ENCODE peak calls at places on chromosomes 7 and 10, in five cellular contexts. G, U, L, T and N are unnamed samples.
A peak's percentile ranks its signal among the peaks of the same experiment; 100 is the strongest.

GRCh38 chr10:18332048-18332447 is 191.8 kb downstream of the CACNB2 start:
- DNase-seq in G (no peak), U (no peak), L (no peak), T (no peak), N (no peak)

GRCh38 chr7:33423646-33424020 is 294.3 kb downstream of the BBS9 start:
- DNase-seq in G (peak; percentile 40), L (no peak), U (no peak), T (peak; percentile 51), N (peak; percentile 14)

GRCh38 chr10:21889477-21890275 is 113.9 kb downstream of the DNAJC1 start:
- DNase-seq in U (no peak), G (no peak), T (no peak), L (no peak), N (no peak)

GRCh38 chr10:43217563-43218205 is 49.2 kb downstream of the RASGEF1A start:
- DNase-seq in U (no peak), G (no peak), L (no peak), T (peak; percentile 33), N (no peak)

GRCh38 chr7:92924800-92925199 is 88.4 kb upstream of the CDK6 start:
- DNase-seq in G (no peak), T (peak; percentile 9), U (no peak), L (no peak), N (no peak)

GRCh38 chr10:73814896-73815718 is 3.7 kb upstream of the NDST2 start:
- DNase-seq in G (peak; percentile 61), T (no peak), U (no peak), L (no peak), N (no peak)

GRCh38 chr7:19984231-19984632 is 210.8 kb upstream of the TMEM196 start:
- DNase-seq in G (no peak), U (no peak), L (no peak), T (no peak), N (no peak)

GRCh38 chr7:111240371-111240770 is 149.4 kb downstream of the LRRN3 start:
- DNase-seq in L (no peak), G (no peak), U (no peak), T (no peak), N (no peak)

GRCh38 chr7:128383781-128384180 is 22.3 kb upstream of the PRRT4 start:
- DNase-seq in T (no peak), G (no peak), L (no peak), U (no peak), N (no peak)

GRCh38 chr10:34710391-34710751 is 104.7 kb downstream of the PARD3 start:
- DNase-seq in U (no peak), T (peak; percentile 79), L (no peak), G (peak; percentile 44), N (peak; percentile 64)

GRCh38 chr7:17564678-17565209 is 266.3 kb downstream of the AHR start:
- DNase-seq in G (peak; percentile 81), T (no peak), U (no peak), L (no peak), N (peak; percentile 78)

GRCh38 chr10:77182803-77183202 is 454.8 kb downstream of the KCNMA1 start:
- DNase-seq in T (no peak), U (no peak), L (no peak), G (no peak), N (no peak)

GRCh38 chr7:35254496-35255416 is 856 bp upstream of the TBX20 start:
- DNase-seq in G (no peak), U (no peak), L (no peak), T (no peak), N (no peak)

GRCh38 chr10:133030791-133031190 is 56.9 kb upstream of the ADGRA1 start:
- DNase-seq in T (peak; percentile 49), U (no peak), L (no peak), G (no peak), N (no peak)

GRCh38 chr10:36038316-36038715 is 396.2 kb upstream of the FZD8 start:
- DNase-seq in L (no peak), T (no peak), U (no peak), G (no peak), N (no peak)

GRCh38 chr7:151429555-151430331 is 10.2 kb downstream of the CRYGN start:
- DNase-seq in L (peak; percentile 82), G (no peak), T (no peak), U (no peak), N (peak; percentile 67)

GRCh38 chr10:35940067-35940989 is 298.2 kb upstream of the FZD8 start:
- DNase-seq in L (no peak), T (no peak), U (no peak), G (no peak), N (no peak)